ENCODE peak calls at places on chromosomes 13 and 19, in four cellular contexts. O, J, T and G are unnamed samples.

GRCh38 chr19:39971380-39971841 is 446 bp downstream of the PSMC4 start:
- DNase-seq in O (peak; percentile 35), J (peak; percentile 8), T (peak; percentile 20), G (peak; percentile 22)

GRCh38 chr19:13215572-13216380 is 65.6 kb downstream of the IER2 start:
- DNase-seq in O (no peak), J (no peak), T (no peak), G (no peak)

GRCh38 chr19:19176950-19177349 is 6.9 kb upstream of the MEF2B start:
- DNase-seq in O (no peak), J (no peak), T (no peak), G (no peak)

GRCh38 chr13:91464336-91464735 is 65.9 kb downstream of the GPC5 start:
- DNase-seq in O (no peak), J (no peak), T (no peak), G (no peak)

GRCh38 chr13:94362411-94362909 is 117.0 kb downstream of the DCT start:
- DNase-seq in O (peak; percentile 81), J (peak; percentile 46), T (no peak), G (peak; percentile 94)

GRCh38 chr19:34375598-34375997 is 10.6 kb downstream of the GPI start:
- DNase-seq in O (no peak), J (no peak), T (no peak), G (no peak)

GRCh38 chr13:26202365-26202972 is 19.6 kb downstream of the RNF6 start:
- DNase-seq in O (no peak), J (no peak), T (no peak), G (no peak)

GRCh38 chr13:97224544-97225324 is 2.6 kb downstream of the MBNL2 start:
- DNase-seq in O (no peak), J (no peak), T (no peak), G (peak; percentile 30)

GRCh38 chr13:40189885-40190655 is 476.4 kb downstream of the FOXO1 start:
- DNase-seq in O (peak; percentile 33), J (no peak), T (no peak), G (no peak)

GRCh38 chr19:41302624-41303351 is 7.2 kb upstream of the CCDC97 start:
- DNase-seq in O (no peak), J (no peak), T (no peak), G (no peak)

GRCh38 chr19:289651-290538 is 1.3 kb downstream of the PLPP2 start:
- DNase-seq in O (peak; percentile 79), J (no peak), T (no peak), G (no peak)

GRCh38 chr13:109204657-109205056 is 575.2 kb downstream of the MYO16 start:
- DNase-seq in O (no peak), J (no peak), T (no peak), G (no peak)

GRCh38 chr13:44259045-44260042 is 114.3 kb upstream of the SERP2 start:
- DNase-seq in O (no peak), J (no peak), T (no peak), G (no peak)

GRCh38 chr13:93172109-93172508 is 54.5 kb upstream of the GPC6 start:
- DNase-seq in O (no peak), J (no peak), T (no peak), G (peak; percentile 31)

GRCh38 chr13:42492372-42492920 is 81.5 kb upstream of the TNFSF11 start:
- DNase-seq in O (no peak), J (no peak), T (no peak), G (no peak)

GRCh38 chr13:114067886-114068722 is 64.3 kb downstream of the RASA3 start:
- DNase-seq in O (no peak), J (no peak), T (no peak), G (no peak)

GRCh38 chr13:95624020-95624419 is 20.5 kb downstream of the DZIP1 start:
- DNase-seq in O (peak; percentile 69), J (no peak), T (no peak), G (peak; percentile 46)

GRCh38 chr13:36715841-36716240 is 42.0 kb downstream of the SERTM1 start:
- DNase-seq in O (no peak), J (no peak), T (no peak), G (no peak)

GRCh38 chr19:32901504-32902161 is 32.1 kb upstream of the SLC7A9 start:
- DNase-seq in O (no peak), J (no peak), T (no peak), G (no peak)

GRCh38 chr19:7953060-7953459 is 9.6 kb upstream of the TIMM44 start:
- DNase-seq in O (no peak), J (no peak), T (no peak), G (no peak)

GRCh38 chr13:80030491-80030890 is 310.4 kb downstream of the SPRY2 start:
- DNase-seq in O (peak; percentile 17), J (no peak), T (no peak), G (no peak)

GRCh38 chr19:17618919-17619318 is 63.5 kb downstream of the COLGALT1 start:
- DNase-seq in O (no peak), J (no peak), T (no peak), G (no peak)

GRCh38 chr19:19134687-19135158 is 3.6 kb downstream of the TMEM161A start:
- DNase-seq in O (peak; percentile 82), J (no peak), T (peak; percentile 82), G (peak; percentile 70)

GRCh38 chr19:45773384-45773783 is 4.3 kb upstream of the SIX5 start:
- DNase-seq in O (no peak), J (no peak), T (no peak), G (no peak)

GRCh38 chr13:26529441-26529840 is 28.0 kb upstream of the WASF3 start:
- DNase-seq in O (peak; percentile 78), J (peak; percentile 39), T (peak; percentile 26), G (peak; percentile 44)

GRCh38 chr19:48962849-48963165 is 2.3 kb upstream of the FTL start:
- DNase-seq in O (no peak), J (no peak), T (no peak), G (no peak)

GRCh38 chr19:5155586-5156210 is 184.9 kb downstream of the PTPRS start:
- DNase-seq in O (no peak), J (no peak), T (no peak), G (no peak)

GRCh38 chr19:16175954-16176353 is 2.6 kb upstream of the CIB3 start:
- DNase-seq in O (no peak), J (no peak), T (no peak), G (no peak)

GRCh38 chr19:44236384-44236783 is 23.3 kb upstream of the ZNF233 start:
- DNase-seq in O (no peak), J (no peak), T (no peak), G (no peak)

GRCh38 chr13:65932587-65933239 is 1297.4 kb downstream of the PCDH9 start:
- DNase-seq in O (no peak), J (no peak), T (no peak), G (no peak)

GRCh38 chr19:48000846-48001245 is 6.4 kb downstream of the ELSPBP1 start:
- DNase-seq in O (no peak), J (no peak), T (no peak), G (no peak)

GRCh38 chr19:44757735-44758505 is 9.4 kb downstream of the BCL3 start:
- DNase-seq in O (peak; percentile 78), J (no peak), T (peak; percentile 88), G (no peak)

GRCh38 chr13:50309872-50310594 is 294.8 kb downstream of the KCNRG start:
- DNase-seq in O (peak; percentile 11), J (no peak), T (no peak), G (no peak)

GRCh38 chr19:45442927-45443461 is 19.3 kb upstream of the ERCC1 start:
- DNase-seq in O (no peak), J (no peak), T (peak; percentile 46), G (no peak)

GRCh38 chr13:99805361-99805760 is 166.2 kb downstream of the ZIC5 start:
- DNase-seq in O (peak; percentile 72), J (no peak), T (no peak), G (peak; percentile 28)

GRCh38 chr19:18262917-18263316 is 11.3 kb downstream of the IQCN start:
- DNase-seq in O (no peak), J (no peak), T (no peak), G (no peak)

GRCh38 chr19:29666634-29667389 is 1.6 kb downstream of the PLEKHF1 start:
- DNase-seq in O (peak; percentile 56), J (peak; percentile 30), T (peak; percentile 79), G (no peak)

GRCh38 chr19:2722541-2723344 is 1.6 kb upstream of the DIRAS1 start:
- DNase-seq in O (no peak), J (no peak), T (peak; percentile 73), G (no peak)